ENCODE peak calls at places on chromosomes 13 and 19, in four cellular contexts. N is HCT116, L is K562, F is HepG2. V is an unnamed sample.
A peak's percentile ranks its signal among the peaks of the same experiment; 100 is the strongest.

GRCh38 chr19:48627211-48627864 is 8.0 kb downstream of the SPHK2 start:
- DNase-seq in N (no peak), L (no peak), F (peak; percentile 73), V (no peak)

GRCh38 chr19:39506944-39507714 is 7.8 kb upstream of the SELENOV start:
- DNase-seq in N (no peak), L (peak; percentile 91), F (peak; percentile 60), V (peak; percentile 100)

GRCh38 chr19:42471554-42472249 is 29.0 kb upstream of the CXCL17 start:
- DNase-seq in N (no peak), L (no peak), F (no peak), V (no peak)

GRCh38 chr13:75736132-75736531 is 100.0 kb downstream of the LMO7 start:
- DNase-seq in N (no peak), L (no peak), F (no peak), V (no peak)

GRCh38 chr13:62747152-62747551 is 1331.5 kb upstream of the PCDH20 start:
- DNase-seq in N (no peak), L (no peak), F (no peak), V (no peak)

GRCh38 chr19:10086032-10086903 is at the start of gene SHFL:
- DNase-seq in N (no peak), L (peak; percentile 94), F (peak; percentile 40), V (no peak)

GRCh38 chr13:38824342-38824741 is 137.5 kb downstream of the FREM2 start:
- DNase-seq in N (no peak), L (no peak), F (no peak), V (no peak)

GRCh38 chr13:77779461-77780272 is 82.2 kb downstream of the SLAIN1 start:
- DNase-seq in N (peak; percentile 18), L (no peak), F (peak; percentile 26), V (peak; percentile 8)

GRCh38 chr19:29074579-29074978 is 138.4 kb downstream of the UQCRFS1 start:
- DNase-seq in N (no peak), L (no peak), F (no peak), V (no peak)

GRCh38 chr19:41588497-41589209 is 12.7 kb downstream of the CEACAM21 start:
- DNase-seq in N (no peak), L (peak; percentile 43), F (peak; percentile 15), V (no peak)

GRCh38 chr13:23558675-23559536 is 11.3 kb upstream of the TNFRSF19 start:
- DNase-seq in N (peak; percentile 10), L (no peak), F (peak; percentile 97), V (no peak)

GRCh38 chr19:1392407-1392806 is 8.7 kb downstream of the NDUFS7 start:
- DNase-seq in N (no peak), L (no peak), F (no peak), V (no peak)

GRCh38 chr19:10766681-10767201 is 48.9 kb downstream of the DNM2 start:
- DNase-seq in N (no peak), L (no peak), F (no peak), V (no peak)

GRCh38 chr13:98506343-98507059 is 70.4 kb downstream of the STK24 start:
- DNase-seq in N (no peak), L (no peak), F (peak; percentile 61), V (no peak)

GRCh38 chr13:34913040-34913439 is 29.0 kb upstream of the NBEA start:
- DNase-seq in N (no peak), L (no peak), F (no peak), V (no peak)

GRCh38 chr13:44373601-44374347 is at the start of gene SERP2:
- DNase-seq in N (no peak), L (no peak), F (no peak), V (no peak)

GRCh38 chr19:37218592-37218935 is 550 bp downstream of the ZNF383 start:
- DNase-seq in N (no peak), L (no peak), F (no peak), V (no peak)

GRCh38 chr13:91247768-91248167 is 99.7 kb upstream of the MIR17HG start:
- DNase-seq in N (no peak), L (no peak), F (no peak), V (no peak)

GRCh38 chr19:35153701-35154534 is 617 bp upstream of the FXYD5 start:
- DNase-seq in N (no peak), L (peak; percentile 78), F (no peak), V (no peak)

GRCh38 chr19:1786668-1787067 is 25.4 kb downstream of the ATP8B3 start:
- DNase-seq in N (no peak), L (no peak), F (no peak), V (no peak)

GRCh38 chr19:5805465-5806132 is 732 bp downstream of the NRTN start:
- DNase-seq in N (no peak), L (peak; percentile 86), F (peak; percentile 65), V (no peak)

GRCh38 chr19:17420267-17420924 is 549 bp downstream of the MVB12A start:
- DNase-seq in N (no peak), L (peak; percentile 35), F (no peak), V (no peak)
- TF ChIP-seq TCF7L2 in N (no peak), L (no peak), F (no peak), V (no peak)

DNA sequence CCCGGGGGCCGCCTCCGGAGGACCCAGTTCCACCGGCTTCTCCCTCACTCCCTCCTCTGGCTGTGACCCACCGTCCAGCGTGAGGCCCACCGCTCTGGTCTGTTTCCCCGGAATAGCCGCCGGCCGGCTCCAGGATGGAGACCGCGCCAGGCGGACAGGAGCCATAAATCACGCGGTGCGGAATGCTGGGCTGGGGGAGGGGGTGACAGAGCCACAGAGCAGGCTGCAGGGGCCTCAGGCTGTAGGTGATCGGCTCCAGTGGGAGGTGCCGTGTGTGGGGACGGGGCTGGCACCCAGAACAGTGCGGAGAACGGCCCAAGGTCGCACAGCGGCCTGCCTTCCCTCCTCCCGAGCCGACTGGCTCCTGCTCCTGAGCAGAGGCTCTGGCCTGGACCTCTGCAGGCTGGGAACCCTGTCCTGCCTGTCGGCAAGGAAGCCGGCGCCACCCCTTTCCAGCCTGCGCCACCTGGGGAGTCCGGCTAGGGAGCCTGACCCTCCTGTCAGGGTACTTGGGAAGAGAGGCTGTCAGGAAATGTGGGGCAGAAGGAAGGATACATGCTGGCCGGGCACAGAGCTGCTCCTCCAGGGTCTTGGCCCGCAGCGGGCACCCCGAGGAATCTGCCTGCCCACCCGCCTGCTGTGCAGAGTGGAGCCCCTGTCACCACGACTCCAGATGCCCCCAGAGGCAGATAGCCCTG is 8.3 kb downstream of the PIAS4 start:
- DNase-seq in N (no peak), L (no peak), F (no peak), V (no peak)
- TF ChIP-seq SIN3A in N (no peak), L (no peak), F (no peak), V (no peak)

GRCh38 chr13:110250258-110250891 is 56.6 kb downstream of the COL4A1 start:
- DNase-seq in N (no peak), L (no peak), F (no peak), V (no peak)
- TF ChIP-seq TCF7L2 in N (no peak), L (no peak), F (no peak), V (no peak)

GRCh38 chr19:46571495-46571894 is 29.6 kb upstream of the CALM3 start:
- DNase-seq in N (peak; percentile 46), L (peak; percentile 48), F (peak; percentile 64), V (no peak)
- TF ChIP-seq SIN3A in N (no peak), L (no peak), F (no peak), V (no peak)

GRCh38 chr13:60162096-60162495 is 1.6 kb downstream of the DIAPH3 start:
- DNase-seq in N (no peak), L (no peak), F (no peak), V (no peak)
- TF ChIP-seq TCF7L2 in N (no peak), L (no peak), F (no peak), V (no peak)

DNA sequence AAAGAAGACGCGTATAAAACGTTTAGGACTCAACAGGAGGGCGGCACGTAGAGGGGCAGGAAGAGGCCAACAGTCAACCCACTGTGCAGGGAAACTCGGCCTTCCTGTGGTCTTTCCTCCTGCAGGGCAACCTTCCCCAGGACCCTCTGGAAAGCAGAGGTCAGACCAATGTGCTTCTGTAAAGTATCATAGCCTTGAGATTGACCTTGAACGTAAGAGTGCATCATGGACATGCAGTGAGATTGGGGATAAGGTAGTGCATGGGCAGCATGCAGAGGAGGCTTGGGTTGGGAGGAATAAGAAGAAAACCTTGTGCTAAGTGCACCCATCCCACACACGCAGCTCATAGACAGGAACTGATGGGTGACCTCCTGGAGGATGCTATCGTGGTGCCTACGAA is 34.0 kb upstream of the ZNF507 start:
- DNase-seq in N (no peak), L (no peak), F (no peak), V (no peak)
- TF ChIP-seq SIN3A in N (no peak), L (no peak), F (no peak), V (no peak)

GRCh38 chr19:18898533-18899408 is 2.8 kb upstream of the CERS1 start:
- DNase-seq in N (no peak), L (no peak), F (no peak), V (no peak)
- TF ChIP-seq TCF7L2 in N (no peak), L (no peak), F (no peak), V (no peak)

DNA sequence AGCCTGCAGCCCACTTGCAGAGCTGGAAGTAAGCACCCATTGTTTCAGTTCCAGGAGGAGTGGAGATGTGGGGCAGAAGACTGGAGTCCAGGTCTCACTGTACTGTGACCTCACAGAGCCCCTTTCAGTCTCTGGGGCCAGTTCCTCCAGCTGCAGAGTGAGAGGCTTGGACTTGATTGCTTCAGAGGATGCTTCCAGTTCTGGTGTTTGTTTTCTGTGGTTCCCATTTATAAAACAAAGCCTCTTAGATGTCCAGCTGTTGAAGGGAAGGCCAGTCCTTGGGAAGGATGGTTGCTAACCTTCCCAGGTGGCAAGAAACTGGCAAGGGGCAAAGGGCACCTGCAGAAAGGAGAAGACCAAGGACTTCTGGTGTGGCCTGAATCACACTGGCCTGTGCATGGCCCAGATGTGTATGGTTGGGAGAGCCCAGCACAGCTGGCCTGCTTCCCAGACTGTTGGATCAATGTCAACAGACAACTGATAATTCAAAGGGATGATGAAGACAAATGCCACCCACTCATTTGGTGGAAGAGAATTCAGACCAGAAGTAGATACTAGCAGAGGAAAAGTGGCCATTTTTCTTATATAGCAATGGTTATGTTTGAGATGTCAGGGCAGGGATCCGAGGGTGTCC is 218.5 kb downstream of the ZNF536 start:
- DNase-seq in N (no peak), L (no peak), F (no peak), V (no peak)
- TF ChIP-seq SIN3A in N (no peak), L (no peak), F (no peak), V (no peak)

GRCh38 chr13:33108620-33109019 is 92.4 kb downstream of the KL start:
- DNase-seq in N (no peak), L (no peak), F (no peak), V (no peak)

GRCh38 chr13:33109319-33109718 is 93.1 kb downstream of the KL start:
- DNase-seq in N (no peak), L (no peak), F (no peak), V (no peak)

GRCh38 chr13:33107403-33107760 is 91.2 kb downstream of the KL start:
- DNase-seq in N (no peak), L (no peak), F (no peak), V (no peak)

GRCh38 chr13:33105387-33106005 is 89.3 kb downstream of the KL start:
- DNase-seq in N (no peak), L (no peak), F (no peak), V (no peak)

GRCh38 chr13:33106656-33107402 is 90.6 kb downstream of the KL start:
- DNase-seq in N (no peak), L (no peak), F (no peak), V (no peak)
- TF ChIP-seq TCF7L2 in N (no peak), L (no peak), F (no peak), V (no peak)

V was measured in Panc1.